ENCODE peak calls at places on chromosomes 6 and 20, in ten cellular contexts. W, G, P, F, B, D, X, I, K and C are unnamed samples.

GRCh38 chr6:133834472-133835170 is 54.3 kb upstream of the TCF21 start:
- DNase-seq in B (no peak), K (no peak), X (no peak), I (no peak), F (no peak), P (no peak), W (no peak), G (no peak), D (no peak), C (no peak)

GRCh38 chr6:70667256-70667710 is 400 bp upstream of the SMAP1 start:
- DNase-seq in K (no peak), P (no peak), F (no peak), W (no peak), X (no peak), G (no peak), B (no peak), D (no peak), I (no peak), C (no peak)

GRCh38 chr6:160573943-160574342 is 90.1 kb downstream of the LPA start:
- DNase-seq in G (no peak), K (no peak), F (no peak), P (no peak), X (no peak), B (no peak), I (no peak), W (no peak), D (no peak), C (no peak)

GRCh38 chr20:1810926-1811620 is 84.1 kb upstream of the SIRPA start:
- DNase-seq in D (peak), P (no peak), X (no peak), B (no peak), G (no peak), I (no peak), W (no peak), F (peak), K (peak), C (peak)

GRCh38 chr6:69914015-69914485 is 47.7 kb downstream of the COL19A1 start:
- DNase-seq in P (no peak), K (no peak), D (no peak), W (no peak), B (no peak), I (no peak), G (no peak), X (no peak), F (no peak), C (no peak)

GRCh38 chr20:3168079-3168828 is 5.1 kb downstream of the LZTS3 start:
- DNase-seq in W (no peak), X (peak), K (no peak), B (no peak), P (peak), F (no peak), I (no peak), G (peak), D (no peak), C (no peak)

GRCh38 chr20:63087236-63087871 is 80.6 kb upstream of the BHLHE23 start:
- DNase-seq in G (no peak), P (no peak), X (no peak), F (no peak), D (no peak), W (no peak), I (no peak), B (no peak), K (no peak), C (no peak)

GRCh38 chr6:132322398-132322797 is 78.9 kb downstream of the MOXD1 start:
- DNase-seq in B (no peak), F (peak), D (peak), W (no peak), K (no peak), G (no peak), X (no peak), P (no peak), I (peak), C (peak)

GRCh38 chr6:28816909-28817807 is 106.6 kb downstream of the TRIM27 start:
- DNase-seq in F (peak), I (peak), P (no peak), X (peak), G (no peak), D (peak), W (no peak), K (no peak), B (no peak), C (peak)

GRCh38 chr6:46199387-46199786 is 28.6 kb upstream of the ENPP5 start:
- DNase-seq in P (no peak), W (no peak), G (no peak), X (no peak), B (no peak), D (peak), K (no peak), I (peak), F (peak), C (peak)

GRCh38 chr6:27617700-27618689 is 145.1 kb upstream of the ZNF184 start:
- DNase-seq in G (no peak), X (no peak), K (peak), P (no peak), D (peak), B (no peak), F (peak), I (no peak), W (no peak), C (peak)

GRCh38 chr20:49288784-49289696 is 11.2 kb upstream of the ZNFX1 start:
- DNase-seq in B (no peak), X (peak), W (no peak), P (no peak), D (no peak), F (no peak), G (no peak), I (no peak), K (no peak), C (no peak)

GRCh38 chr6:168637853-168638252 is 196.9 kb downstream of the SMOC2 start:
- DNase-seq in W (no peak), B (no peak), I (no peak), F (no peak), P (no peak), X (peak), G (no peak), D (no peak), K (no peak), C (no peak)

GRCh38 chr6:2765166-2765895 is at the start of gene WRNIP1:
- DNase-seq in P (peak), G (peak), K (peak), F (peak), X (peak), B (peak), W (peak), D (no peak), I (peak), C (peak)

GRCh38 chr6:1322206-1322605 is 10.3 kb downstream of the FOXQ1 start:
- DNase-seq in K (no peak), F (no peak), B (no peak), G (no peak), W (no peak), P (no peak), X (no peak), I (no peak), D (no peak), C (no peak)

GRCh38 chr6:121435444-121436069 is at the start of gene GJA1:
- DNase-seq in F (peak), I (peak), K (peak), X (peak), W (no peak), P (no peak), G (no peak), B (no peak), D (peak), C (peak)